ENCODE peak calls at places on chromosome 10, in five cellular contexts. One of them, this sample, is unnamed.
A peak's percentile ranks its signal among the peaks of the same experiment; 100 is the strongest.

GRCh38 chr10:103706760-103707159 is 148.6 kb downstream of the SH3PXD2A start:
- DNase-seq in HFFc6: no peak
- DNase-seq in left colon: no peak
- DNase-seq in CD4-positive, alpha-beta T cell: no peak
- DNase-seq in Daoy: no peak
- DNase-seq in this sample: no peak

GRCh38 chr10:133528845-133529575 is 1.8 kb downstream of the CYP2E1 start:
- DNase-seq in CD4-positive, alpha-beta T cell: no peak
- DNase-seq in HFFc6: no peak
- DNase-seq in left colon: no peak
- DNase-seq in Daoy: peak; percentile 59
- DNase-seq in this sample: no peak

GRCh38 chr10:97648557-97649404 is 8.3 kb downstream of the PI4K2A start:
- DNase-seq in Daoy: peak; percentile 85
- DNase-seq in HFFc6: peak; percentile 94
- DNase-seq in CD4-positive, alpha-beta T cell: no peak
- DNase-seq in left colon: no peak
- DNase-seq in this sample: no peak

GRCh38 chr10:58258977-58259692 is 8.6 kb downstream of the IPMK start:
- DNase-seq in Daoy: no peak
- DNase-seq in HFFc6: no peak
- DNase-seq in CD4-positive, alpha-beta T cell: no peak
- DNase-seq in left colon: no peak
- DNase-seq in this sample: no peak

GRCh38 chr10:106519376-106520035 is 645.0 kb downstream of the SORCS1 start:
- DNase-seq in Daoy: no peak
- DNase-seq in CD4-positive, alpha-beta T cell: no peak
- DNase-seq in HFFc6: no peak
- DNase-seq in left colon: no peak
- DNase-seq in this sample: no peak

GRCh38 chr10:28293238-28294168 is 9.4 kb downstream of the MPP7 start:
- DNase-seq in left colon: no peak
- DNase-seq in Daoy: no peak
- DNase-seq in HFFc6: no peak
- DNase-seq in CD4-positive, alpha-beta T cell: no peak
- DNase-seq in this sample: no peak

GRCh38 chr10:10320981-10321380 is 696.7 kb upstream of the CELF2 start:
- DNase-seq in left colon: no peak
- DNase-seq in CD4-positive, alpha-beta T cell: no peak
- DNase-seq in HFFc6: no peak
- DNase-seq in Daoy: no peak
- DNase-seq in this sample: no peak

GRCh38 chr10:124755581-124755980 is 11.4 kb upstream of the FAM53B start:
- DNase-seq in HFFc6: no peak
- DNase-seq in CD4-positive, alpha-beta T cell: no peak
- DNase-seq in Daoy: no peak
- DNase-seq in left colon: no peak
- DNase-seq in this sample: no peak

GRCh38 chr10:61621538-61622150 is 41.1 kb upstream of the CABCOCO1 start:
- DNase-seq in left colon: no peak
- DNase-seq in Daoy: no peak
- DNase-seq in HFFc6: no peak
- DNase-seq in CD4-positive, alpha-beta T cell: no peak
- DNase-seq in this sample: no peak

GRCh38 chr10:110457851-110458582 is 39.7 kb upstream of the DUSP5 start:
- DNase-seq in left colon: no peak
- DNase-seq in Daoy: no peak
- DNase-seq in HFFc6: no peak
- DNase-seq in CD4-positive, alpha-beta T cell: no peak
- DNase-seq in this sample: no peak

GRCh38 chr10:132001238-132001977 is 19.7 kb upstream of the BNIP3 start:
- DNase-seq in HFFc6: no peak
- DNase-seq in Daoy: peak; percentile 75
- DNase-seq in left colon: no peak
- DNase-seq in CD4-positive, alpha-beta T cell: no peak
- DNase-seq in this sample: no peak

GRCh38 chr10:53209941-53210611 is 437.5 kb upstream of the MBL2 start:
- DNase-seq in CD4-positive, alpha-beta T cell: no peak
- DNase-seq in HFFc6: no peak
- DNase-seq in left colon: no peak
- DNase-seq in Daoy: no peak
- DNase-seq in this sample: no peak

GRCh38 chr10:776772-777171 is 87.3 kb upstream of the DIP2C start:
- DNase-seq in left colon: no peak
- DNase-seq in Daoy: no peak
- DNase-seq in HFFc6: no peak
- DNase-seq in CD4-positive, alpha-beta T cell: no peak
- DNase-seq in this sample: no peak

GRCh38 chr10:13139150-13139549 is 22.2 kb upstream of the MCM10 start:
- DNase-seq in Daoy: no peak
- DNase-seq in HFFc6: no peak
- DNase-seq in CD4-positive, alpha-beta T cell: no peak
- DNase-seq in left colon: no peak
- DNase-seq in this sample: no peak

GRCh38 chr10:14653271-14654161 is 121.2 kb downstream of the FAM107B start:
- DNase-seq in CD4-positive, alpha-beta T cell: no peak
- DNase-seq in HFFc6: peak; percentile 83
- DNase-seq in left colon: no peak
- DNase-seq in Daoy: peak; percentile 65
- DNase-seq in this sample: no peak

GRCh38 chr10:90504172-90504571 is 353.7 kb downstream of the HTR7 start:
- DNase-seq in HFFc6: no peak
- DNase-seq in Daoy: no peak
- DNase-seq in CD4-positive, alpha-beta T cell: no peak
- DNase-seq in left colon: no peak
- DNase-seq in this sample: no peak

GRCh38 chr10:25738776-25739175 is 195.3 kb upstream of the MYO3A start:
- DNase-seq in HFFc6: no peak
- DNase-seq in Daoy: no peak
- DNase-seq in left colon: no peak
- DNase-seq in CD4-positive, alpha-beta T cell: no peak
- DNase-seq in this sample: no peak

GRCh38 chr10:10826125-10826524 is 191.5 kb upstream of the CELF2 start:
- DNase-seq in CD4-positive, alpha-beta T cell: no peak
- DNase-seq in HFFc6: peak; percentile 87
- DNase-seq in Daoy: peak; percentile 2
- DNase-seq in left colon: no peak
- DNase-seq in this sample: no peak

GRCh38 chr10:1119501-1119900 is 63.3 kb downstream of the WDR37 start:
- DNase-seq in Daoy: no peak
- DNase-seq in HFFc6: no peak
- DNase-seq in left colon: no peak
- DNase-seq in CD4-positive, alpha-beta T cell: no peak
- DNase-seq in this sample: no peak

GRCh38 chr10:74097776-74098175 is 52.9 kb downstream of the AP3M1 start:
- DNase-seq in left colon: no peak
- DNase-seq in HFFc6: no peak
- DNase-seq in CD4-positive, alpha-beta T cell: no peak
- DNase-seq in Daoy: no peak
- DNase-seq in this sample: no peak

GRCh38 chr10:114151486-114151885 is 22.5 kb downstream of the CCDC186 start:
- DNase-seq in Daoy: peak; percentile 83
- DNase-seq in CD4-positive, alpha-beta T cell: no peak
- DNase-seq in left colon: no peak
- DNase-seq in HFFc6: peak; percentile 80
- DNase-seq in this sample: no peak

GRCh38 chr10:102813734-102814455 is 23.3 kb downstream of the CYP17A1 start:
- DNase-seq in Daoy: no peak
- DNase-seq in left colon: peak; percentile 56
- DNase-seq in HFFc6: no peak
- DNase-seq in CD4-positive, alpha-beta T cell: no peak
- DNase-seq in this sample: no peak

GRCh38 chr10:69453759-69454158 is 2.5 kb downstream of the TSPAN15 start:
- DNase-seq in left colon: no peak
- DNase-seq in HFFc6: no peak
- DNase-seq in Daoy: no peak
- DNase-seq in CD4-positive, alpha-beta T cell: no peak
- DNase-seq in this sample: no peak

GRCh38 chr10:43376046-43376635 is 4.7 kb downstream of the FXYD4 start:
- DNase-seq in left colon: no peak
- DNase-seq in CD4-positive, alpha-beta T cell: no peak
- DNase-seq in Daoy: no peak
- DNase-seq in HFFc6: no peak
- DNase-seq in this sample: no peak

GRCh38 chr10:96991313-96991841 is 159.3 kb downstream of the LCOR start:
- DNase-seq in HFFc6: peak; percentile 84
- DNase-seq in left colon: no peak
- DNase-seq in CD4-positive, alpha-beta T cell: no peak
- DNase-seq in Daoy: peak; percentile 15
- DNase-seq in this sample: no peak

GRCh38 chr10:78787095-78787494 is 281.7 kb upstream of the ZMIZ1 start:
- DNase-seq in left colon: no peak
- DNase-seq in CD4-positive, alpha-beta T cell: no peak
- DNase-seq in Daoy: no peak
- DNase-seq in HFFc6: no peak
- DNase-seq in this sample: no peak

GRCh38 chr10:79166312-79166721 is 97.6 kb downstream of the ZMIZ1 start:
- DNase-seq in left colon: no peak
- DNase-seq in CD4-positive, alpha-beta T cell: no peak
- DNase-seq in HFFc6: no peak
- DNase-seq in Daoy: no peak
- DNase-seq in this sample: no peak

GRCh38 chr10:116765549-116766162 is 23.3 kb upstream of the HSPA12A start:
- DNase-seq in CD4-positive, alpha-beta T cell: no peak
- DNase-seq in left colon: no peak
- DNase-seq in Daoy: peak; percentile 28
- DNase-seq in HFFc6: no peak
- DNase-seq in this sample: no peak

GRCh38 chr10:124568339-124568738 is 106.7 kb downstream of the LHPP start:
- DNase-seq in CD4-positive, alpha-beta T cell: no peak
- DNase-seq in left colon: no peak
- DNase-seq in Daoy: no peak
- DNase-seq in HFFc6: no peak
- DNase-seq in this sample: no peak

GRCh38 chr10:43861966-43862751 is 213.5 kb upstream of the ZNF32 start:
- DNase-seq in left colon: no peak
- DNase-seq in HFFc6: peak; percentile 95
- DNase-seq in CD4-positive, alpha-beta T cell: no peak
- DNase-seq in Daoy: peak; percentile 52
- DNase-seq in this sample: no peak

GRCh38 chr10:43846187-43846680 is 197.6 kb upstream of the ZNF32 start:
- DNase-seq in CD4-positive, alpha-beta T cell: peak; percentile 9
- DNase-seq in left colon: no peak
- DNase-seq in Daoy: peak; percentile 56
- DNase-seq in HFFc6: no peak
- DNase-seq in this sample: no peak

GRCh38 chr10:111705026-111705425 is 478.5 kb downstream of the GPAM start:
- DNase-seq in HFFc6: no peak
- DNase-seq in left colon: no peak
- DNase-seq in CD4-positive, alpha-beta T cell: no peak
- DNase-seq in Daoy: no peak
- DNase-seq in this sample: no peak

GRCh38 chr10:22434521-22434920 is 89.2 kb downstream of the SPAG6 start:
- DNase-seq in CD4-positive, alpha-beta T cell: no peak
- DNase-seq in Daoy: no peak
- DNase-seq in left colon: no peak
- DNase-seq in HFFc6: no peak
- DNase-seq in this sample: no peak

This sample was measured in cortex of kidney.